ENCODE peak calls at places on chromosome 14, in ten cellular contexts. Q is aorta; G is psoas muscle; H is astrocyte; Z is GM23338; E is Peyer's patch; K is body of pancreas; P is left ventricle myocardium inferior; R is GM23248; X is CD8-positive, alpha-beta T cell. A is an unnamed sample. For H3K4me1, the result is how much of the 10 kb centered on the place peaks cover.

GRCh38 chr14:35390577-35391387 is 13.8 kb downstream of the NFKBIA start:
- DNase-seq in Q (peak), G (no peak), H (peak), Z (no peak), E (no peak), K (no peak), P (peak), R (peak), X (no peak), A (no peak)

GRCh38 chr14:59424707-59425106 is 40.5 kb downstream of the GPR135 start:
- DNase-seq in Q (no peak), G (peak), H (no peak), Z (no peak), E (no peak), K (no peak), P (peak), R (no peak), X (no peak), A (no peak)

GRCh38 chr14:68789002-68789797 is 3.7 kb downstream of the ZFP36L1 start:
- DNase-seq in Q (peak), G (peak), H (peak), Z (peak), E (peak), K (peak), P (peak), R (peak), X (peak), A (no peak)

GRCh38 chr14:78581222-78581621 is 411.0 kb downstream of the NRXN3 start:
- DNase-seq in Q (no peak), G (no peak), H (no peak), Z (no peak), E (no peak), K (no peak), P (no peak), R (no peak), X (no peak), A (no peak)

GRCh38 chr14:93094121-93094918 is 21.4 kb downstream of the ITPK1 start:
- DNase-seq in Q (no peak), G (no peak), H (no peak), Z (no peak), E (no peak), K (no peak), P (no peak), R (no peak), X (no peak), A (no peak)

GRCh38 chr14:78959674-78960264 is 789.6 kb downstream of the NRXN3 start:
- DNase-seq in Q (peak), G (peak), H (peak), Z (peak), E (peak), K (peak), P (peak), R (peak), X (peak), A (peak)

GRCh38 chr14:61355892-61356325 is 34.5 kb downstream of the PRKCH start:
- DNase-seq in Q (peak), G (peak), H (peak), Z (peak), E (no peak), K (peak), P (peak), R (peak), X (no peak), A (peak)

GRCh38 chr14:105325716-105326567 is 11.4 kb downstream of the PACS2 start:
- DNase-seq in Q (no peak), G (no peak), H (no peak), Z (no peak), E (no peak), K (no peak), P (no peak), R (no peak), X (no peak), A (no peak)

GRCh38 chr14:53515264-53515663 is 362.1 kb upstream of the DDHD1 start:
- DNase-seq in Q (no peak), G (no peak), H (peak), Z (no peak), E (no peak), K (no peak), P (no peak), R (no peak), X (no peak), A (no peak)

GRCh38 chr14:31207287-31207745 is 277 bp downstream of the HECTD1 start:
- DNase-seq in Q (no peak), G (no peak), H (peak), Z (no peak), E (peak), K (no peak), P (no peak), R (no peak), X (no peak), A (no peak)

GRCh38 chr14:105165134-105165704 is 3.4 kb downstream of the JAG2 start:
- DNase-seq in Q (no peak), G (no peak), H (no peak), Z (no peak), E (no peak), K (no peak), P (no peak), R (no peak), X (no peak), A (no peak)

GRCh38 chr14:92397140-92397815 is 74.3 kb downstream of the SLC24A4 start:
- DNase-seq in Q (no peak), G (no peak), H (peak), Z (no peak), E (no peak), K (no peak), P (no peak), R (peak), X (no peak), A (no peak)

GRCh38 chr14:54662491-54663116 is 95.7 kb downstream of the SAMD4A start:
- DNase-seq in Q (no peak), G (no peak), H (no peak), Z (no peak), E (no peak), K (no peak), P (no peak), R (no peak), X (no peak), A (no peak)

GRCh38 chr14:105492966-105493871 is 2.2 kb downstream of the TEDC1 start:
- DNase-seq in Q (peak), G (peak), H (no peak), Z (no peak), E (no peak), K (peak), P (peak), R (no peak), X (no peak), A (no peak)

GRCh38 chr14:35365130-35366047 is 39.2 kb downstream of the NFKBIA start:
- DNase-seq in Q (peak), G (peak), H (peak), Z (no peak), E (peak), K (peak), P (peak), R (peak), X (peak), A (peak)

GRCh38 chr14:61876362-61877049 is 114.3 kb downstream of the SNAPC1 start:
- DNase-seq in Q (no peak), G (no peak), H (no peak), Z (no peak), E (no peak), K (no peak), P (no peak), R (no peak), X (no peak), A (no peak)

GRCh38 chr14:98952595-98953325 is 319.2 kb downstream of the BCL11B start:
- DNase-seq in Q (peak), G (no peak), H (peak), Z (no peak), E (no peak), K (no peak), P (no peak), R (peak), X (no peak), A (no peak)
- H3K4me3 ChIP-seq in Q (no peak), G (no peak), H (no peak), Z (no peak), E (no peak), K (no peak), P (no peak), R (no peak), X (no peak), A (no peak)

GRCh38 chr14:67395086-67395875 is 16.7 kb downstream of the PLEK2 start:
- DNase-seq in Q (no peak), G (no peak), H (no peak), Z (no peak), E (no peak), K (no peak), P (no peak), R (no peak), X (no peak), A (no peak)

GRCh38 chr14:67392123-67392522 is 19.8 kb downstream of the PLEK2 start:
- DNase-seq in Q (no peak), G (no peak), H (no peak), Z (no peak), E (no peak), K (no peak), P (no peak), R (no peak), X (no peak), A (no peak)

GRCh38 chr14:67392728-67393314 is 19.1 kb downstream of the PLEK2 start:
- DNase-seq in Q (no peak), G (no peak), H (no peak), Z (no peak), E (no peak), K (no peak), P (no peak), R (no peak), X (no peak), A (no peak)

GRCh38 chr14:67395876-67396189 is 16.1 kb downstream of the PLEK2 start:
- DNase-seq in Q (no peak), G (no peak), H (no peak), Z (no peak), E (no peak), K (no peak), P (no peak), R (peak), X (no peak), A (no peak)

DNA sequence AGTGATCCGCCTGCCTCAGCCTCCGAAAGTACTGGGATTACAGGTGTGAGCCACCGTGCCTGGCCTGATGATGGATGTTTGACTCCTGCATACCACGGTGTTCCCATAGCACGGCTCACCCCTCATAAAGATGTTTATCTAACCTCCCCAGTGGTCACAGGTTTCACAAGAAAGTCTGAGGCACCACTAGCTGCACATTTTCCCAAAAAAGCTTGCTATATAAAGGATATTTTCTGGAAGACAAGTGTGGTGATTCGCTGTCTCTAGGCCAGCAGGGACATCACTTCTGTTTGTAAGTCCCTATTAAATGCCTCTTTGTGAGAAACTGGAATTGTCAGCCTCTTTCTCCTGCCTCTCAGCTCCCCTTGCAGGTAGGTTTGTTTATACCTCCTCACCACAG is 18.3 kb downstream of the PLEK2 start:
- DNase-seq in Q (no peak), G (no peak), H (no peak), Z (no peak), E (no peak), K (no peak), P (no peak), R (no peak), X (no peak), A (no peak)
- H3K4me1 ChIP-seq in Q (under half), G (under half), H (under half), Z (under half), E (under half), K (under half), P (under half), R (under half), X (under half), A (under half)

GRCh38 chr14:51023964-51024363 is 70.9 kb downstream of the TRIM9 start:
- DNase-seq in Q (no peak), G (no peak), H (peak), Z (no peak), E (no peak), K (no peak), P (no peak), R (peak), X (no peak), A (no peak)

GRCh38 chr14:51028851-51029754 is 65.8 kb downstream of the TRIM9 start:
- DNase-seq in Q (no peak), G (no peak), H (peak), Z (no peak), E (no peak), K (no peak), P (no peak), R (no peak), X (no peak), A (no peak)

GRCh38 chr14:51020024-51020710 is 74.7 kb downstream of the TRIM9 start:
- DNase-seq in Q (peak), G (no peak), H (peak), Z (no peak), E (no peak), K (no peak), P (no peak), R (no peak), X (no peak), A (no peak)

GRCh38 chr14:51022769-51023168 is 72.1 kb downstream of the TRIM9 start:
- DNase-seq in Q (no peak), G (no peak), H (no peak), Z (no peak), E (no peak), K (no peak), P (no peak), R (no peak), X (no peak), A (no peak)

GRCh38 chr14:51024377-51024776 is 70.5 kb downstream of the TRIM9 start:
- DNase-seq in Q (no peak), G (no peak), H (no peak), Z (no peak), E (no peak), K (no peak), P (no peak), R (no peak), X (no peak), A (no peak)
- H3K4me3 ChIP-seq in Q (no peak), G (no peak), H (no peak), Z (no peak), E (no peak), K (no peak), P (no peak), R (no peak), X (no peak), A (no peak)

GRCh38 chr14:88599761-88600439 is 37.1 kb downstream of the ZC3H14 start:
- DNase-seq in Q (no peak), G (no peak), H (no peak), Z (no peak), E (no peak), K (no peak), P (no peak), R (no peak), X (no peak), A (no peak)
- H3K4me1 ChIP-seq in Q (under half), G (under half), H (under half), Z (under half), E (under half), K (under half), P (under half), R (under half), X (under half), A (under half)

DNA sequence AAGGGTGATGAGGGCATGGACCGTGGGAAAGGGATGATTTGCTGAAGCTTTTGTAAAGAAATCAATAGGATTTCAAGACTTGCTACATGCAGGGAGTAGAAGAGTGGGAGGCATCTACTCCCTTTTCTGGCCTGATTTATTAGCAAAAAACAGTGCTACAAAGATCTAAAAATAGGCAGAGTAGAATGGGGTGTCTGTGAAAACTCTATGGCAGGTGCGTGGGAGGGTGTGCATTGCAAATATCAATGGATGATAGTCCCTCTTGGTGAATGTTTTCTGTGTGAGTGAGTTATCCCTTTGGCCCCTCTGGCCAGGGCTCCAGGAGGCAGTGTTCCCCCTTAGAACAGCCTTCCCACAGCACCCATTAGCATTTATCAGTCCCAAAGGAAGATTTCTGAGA is 139.0 kb downstream of the SMOC1 start:
- DNase-seq in Q (no peak), G (no peak), H (no peak), Z (no peak), E (no peak), K (no peak), P (no peak), R (peak), X (no peak), A (no peak)
- H3K4me3 ChIP-seq in Q (no peak), G (no peak), H (no peak), Z (no peak), E (no peak), K (no peak), P (no peak), R (no peak), X (no peak), A (no peak)

GRCh38 chr14:74976264-74977113 is 21.1 kb upstream of the PGF start:
- DNase-seq in Q (no peak), G (no peak), H (no peak), Z (no peak), E (no peak), K (no peak), P (no peak), R (no peak), X (no peak), A (no peak)
- H3K4me1 ChIP-seq in Q (under half), G (half or more), H (under half), Z (under half), E (under half), K (under half), P (half or more), R (under half), X (under half), A (under half)

A was measured in Caco-2.